ENCODE peak calls at places on chromosomes 6 and 20, in nine cellular contexts. W is upper lobe of right lung, S is cardiac muscle cell, X is A549, K is coronary artery, V is nephron progenitor cell, D is osteoblast, U is AG09319, F is epithelial cell of proximal tubule. G is an unnamed sample.

GRCh38 chr6:146985111-146985510 is 219.1 kb upstream of the STXBP5 start:
- DNase-seq in X (peak), S (no peak), V (peak), W (no peak), U (no peak), K (no peak), D (no peak), F (no peak), G (no peak)

GRCh38 chr20:35551485-35551884 is 9.6 kb downstream of the ERGIC3 start:
- DNase-seq in U (no peak), D (no peak), K (no peak), F (no peak), W (no peak), S (peak), X (no peak), V (no peak), G (peak)

GRCh38 chr6:155185544-155185943 is 78.3 kb upstream of the CLDN20 start:
- DNase-seq in K (no peak), W (no peak), F (peak), S (peak), X (peak), V (peak), D (no peak), U (no peak), G (no peak)

GRCh38 chr20:12180107-12180661 is 262.5 kb downstream of the BTBD3 start:
- DNase-seq in S (no peak), X (no peak), D (no peak), U (no peak), K (no peak), F (no peak), V (no peak), W (no peak), G (no peak)

GRCh38 chr20:20413801-20414200 is 45.9 kb downstream of the INSM1 start:
- DNase-seq in V (peak), X (no peak), W (no peak), D (no peak), S (no peak), K (no peak), U (no peak), F (no peak), G (no peak)

GRCh38 chr20:46704714-46705377 is 4.6 kb upstream of the SLC2A10 start:
- DNase-seq in K (no peak), F (no peak), X (no peak), W (no peak), U (no peak), S (peak), V (no peak), D (no peak), G (no peak)

GRCh38 chr6:112773217-112773616 is 426.1 kb downstream of the RFPL4B start:
- DNase-seq in V (no peak), X (no peak), D (no peak), F (no peak), K (no peak), S (no peak), W (no peak), U (no peak), G (no peak)

GRCh38 chr6:22765015-22765414 is 195.6 kb downstream of the HDGFL1 start:
- DNase-seq in X (no peak), V (no peak), F (no peak), K (no peak), D (peak), S (peak), W (no peak), U (no peak), G (no peak)

GRCh38 chr6:32903952-32904351 is 36.9 kb downstream of the HLA-DMB start:
- DNase-seq in K (no peak), S (no peak), U (no peak), D (no peak), W (no peak), V (no peak), X (no peak), F (no peak), G (no peak)

GRCh38 chr6:95087394-95088097 is 489.8 kb upstream of the MANEA start:
- DNase-seq in U (no peak), K (no peak), D (no peak), V (no peak), X (no peak), F (peak), W (no peak), S (peak), G (no peak)

GRCh38 chr6:160348552-160349441 is 619 bp downstream of the SLC22A3 start:
- DNase-seq in S (peak), V (peak), X (peak), F (no peak), K (no peak), W (peak), U (no peak), D (peak), G (no peak)

GRCh38 chr20:10497283-10497682 is 62.2 kb downstream of the SLX4IP start:
- DNase-seq in S (no peak), D (no peak), U (no peak), F (no peak), K (no peak), V (no peak), W (no peak), X (no peak), G (no peak)

GRCh38 chr6:82589509-82590206 is 226.0 kb downstream of the TPBG start:
- DNase-seq in V (no peak), K (no peak), X (peak), U (peak), D (peak), W (no peak), F (peak), S (peak), G (no peak)

GRCh38 chr6:32920610-32921188 is 20.1 kb downstream of the HLA-DMB start:
- DNase-seq in F (no peak), K (no peak), W (no peak), D (no peak), S (no peak), X (no peak), U (no peak), V (no peak), G (no peak)

GRCh38 chr20:51382986-51383821 is 159.3 kb downstream of the NFATC2 start:
- DNase-seq in V (peak), K (no peak), S (no peak), W (peak), U (no peak), X (no peak), F (no peak), D (no peak), G (no peak)

GRCh38 chr6:85449388-85449817 is 480 bp upstream of the NT5E start:
- DNase-seq in S (peak), D (peak), W (no peak), U (no peak), X (peak), K (no peak), V (no peak), F (no peak), G (no peak)

DNA sequence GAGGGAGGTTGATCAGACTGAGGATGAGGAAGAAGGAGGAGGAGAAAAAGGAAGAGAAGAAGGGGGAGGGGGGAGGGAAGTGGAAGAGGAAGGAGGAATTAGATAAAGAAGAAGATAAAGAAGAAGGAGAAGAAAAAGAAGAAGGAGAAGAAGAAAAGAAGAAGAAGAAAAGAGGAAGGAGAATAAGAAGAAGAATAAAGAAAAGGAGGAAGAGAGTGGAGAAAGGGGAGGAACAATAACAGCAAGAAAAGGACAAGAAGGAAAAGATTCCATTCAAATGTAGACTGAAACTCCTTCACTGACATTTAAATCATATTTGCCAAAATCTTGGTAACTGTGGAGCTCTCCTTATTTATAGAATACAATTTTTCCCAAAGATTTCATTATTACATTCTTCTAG is 34.3 kb upstream of the RCAN2 start:
- DNase-seq in K (no peak), W (no peak), D (no peak), V (no peak), F (no peak), S (no peak), U (no peak), X (no peak), G (no peak)
- TF ChIP-seq CTCF in K (no peak), W (no peak), D (no peak), V (no peak), F (no peak), S (no peak), U (no peak), X (no peak), G (no peak)

DNA sequence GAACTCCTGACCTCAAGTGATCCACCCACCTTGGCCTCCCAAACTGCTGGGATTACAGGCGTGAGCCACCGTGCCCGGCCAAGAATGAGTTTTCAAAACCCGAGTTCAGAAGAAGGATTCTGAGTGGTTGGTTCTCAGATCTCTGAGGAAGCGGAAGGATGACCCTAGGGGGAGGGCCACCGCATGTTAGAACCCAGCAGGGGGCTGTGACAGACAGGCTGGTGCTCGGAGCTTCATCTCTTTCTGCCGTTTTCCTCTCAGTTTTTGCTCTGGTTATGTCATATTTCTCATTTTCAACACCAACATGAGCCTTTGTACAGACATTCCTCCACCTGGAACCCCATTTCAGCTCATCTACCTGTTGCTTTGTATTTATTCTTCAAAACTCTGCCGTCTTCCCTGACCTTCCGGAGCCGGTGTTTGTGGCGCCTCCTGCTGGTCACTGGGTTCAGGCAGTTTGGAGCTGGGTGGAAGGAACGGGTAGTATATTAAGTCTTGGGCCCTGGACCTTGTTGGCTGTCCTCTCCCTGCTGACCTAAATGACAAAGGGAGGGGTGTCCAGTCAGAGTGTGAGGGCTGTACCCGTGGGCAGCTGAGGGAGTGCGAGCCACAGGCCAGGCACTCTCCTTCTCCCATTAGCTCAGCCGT is at the start of gene DEFB123:
- DNase-seq in X (no peak), V (no peak), D (no peak), K (no peak), W (no peak), S (no peak), U (no peak), F (no peak), G (no peak)
- TF ChIP-seq CTCF in X (peak), V (no peak), D (peak), K (no peak), W (no peak), S (no peak), U (no peak), F (peak), G (peak)

GRCh38 chr6:125752773-125753172 is 3.3 kb downstream of the HEY2 start:
- DNase-seq in X (no peak), V (no peak), D (no peak), S (no peak), U (no peak), W (no peak), F (no peak), K (no peak), G (no peak)

GRCh38 chr6:125751334-125751916 is 2.0 kb downstream of the HEY2 start:
- DNase-seq in S (no peak), V (no peak), W (no peak), U (no peak), F (no peak), D (no peak), X (no peak), K (no peak), G (no peak)

GRCh38 chr6:125750692-125751333 is 1.4 kb downstream of the HEY2 start:
- DNase-seq in S (no peak), K (no peak), U (no peak), V (no peak), X (no peak), D (no peak), F (no peak), W (no peak), G (no peak)

GRCh38 chr6:125753937-125754259 is 4.5 kb downstream of the HEY2 start:
- DNase-seq in S (no peak), W (no peak), K (no peak), V (no peak), X (no peak), U (no peak), D (no peak), F (no peak), G (no peak)

GRCh38 chr6:125753218-125753936 is 3.9 kb downstream of the HEY2 start:
- DNase-seq in D (no peak), K (no peak), U (peak), V (no peak), S (peak), W (no peak), F (no peak), X (no peak), G (no peak)
- TF ChIP-seq CTCF in D (peak), K (no peak), U (peak), V (peak), S (peak), W (peak), F (peak), X (peak), G (peak)

GRCh38 chr6:53712078-53712477 is 46.5 kb upstream of the KLHL31 start:
- DNase-seq in V (no peak), F (no peak), K (no peak), U (no peak), W (no peak), S (no peak), X (no peak), D (no peak), G (no peak)
- TF ChIP-seq CTCF in V (no peak), F (no peak), K (no peak), U (no peak), W (no peak), S (no peak), X (no peak), D (no peak), G (no peak)

DNA sequence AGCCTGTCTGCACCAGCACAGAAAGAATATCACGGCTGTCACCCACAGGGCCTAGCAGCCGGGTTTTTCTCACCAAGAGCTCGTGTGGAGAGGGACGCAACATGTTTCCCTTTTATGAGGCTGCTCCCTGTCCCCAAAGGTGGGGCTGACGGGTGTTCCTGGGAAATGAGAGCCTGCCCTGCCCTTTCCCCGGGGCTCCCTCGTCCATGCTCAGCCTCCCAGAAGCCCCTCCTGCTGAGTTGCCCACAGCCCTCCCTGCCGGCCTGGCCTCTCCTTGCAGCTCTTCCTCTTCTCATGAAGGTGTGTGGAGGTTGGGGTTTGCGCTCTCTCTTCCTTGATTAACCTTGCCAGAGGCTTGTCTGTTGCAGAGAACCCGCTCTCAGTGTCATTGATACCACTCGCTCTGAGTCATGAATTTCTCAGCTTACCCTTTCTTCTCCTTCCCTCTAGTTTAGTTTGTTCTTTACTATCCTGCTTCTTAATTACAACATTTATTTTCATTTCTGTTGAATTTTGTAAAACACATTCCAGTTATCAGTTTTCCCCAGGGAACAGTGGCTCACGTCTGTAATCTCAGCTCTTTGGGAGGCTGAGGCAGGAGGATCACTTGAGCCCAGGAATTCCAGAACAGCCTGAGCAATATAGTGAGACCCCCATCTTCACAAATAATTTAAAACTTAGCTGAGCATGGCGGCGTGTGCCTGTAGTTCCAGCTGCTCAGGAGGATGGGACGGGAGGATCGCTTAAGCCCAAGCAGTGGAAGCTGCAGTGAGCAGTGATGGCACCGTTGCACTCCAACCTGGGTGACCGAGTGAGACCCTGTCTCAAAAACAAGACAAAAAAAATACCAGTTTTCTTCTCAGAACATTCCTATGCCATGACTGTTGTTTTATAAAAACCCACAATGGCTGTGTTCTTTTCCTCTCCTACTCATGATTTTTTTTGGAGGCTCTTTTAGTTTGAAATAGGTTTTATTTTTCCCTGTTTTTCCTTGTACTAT is 103.8 kb downstream of the TMEM242 start:
- DNase-seq in D (peak), S (peak), V (no peak), W (peak), X (no peak), K (peak), U (no peak), F (no peak), G (no peak)
- TF ChIP-seq CTCF in D (no peak), S (no peak), V (no peak), W (no peak), X (no peak), K (no peak), U (no peak), F (no peak), G (peak)

GRCh38 chr6:103800131-103800670 is 1059.5 kb downstream of the HACE1 start:
- DNase-seq in F (no peak), S (no peak), X (no peak), D (no peak), K (no peak), V (no peak), W (no peak), U (no peak), G (no peak)

GRCh38 chr6:103798166-103798565 is 1061.6 kb downstream of the HACE1 start:
- DNase-seq in S (no peak), F (no peak), W (no peak), V (no peak), U (no peak), K (no peak), D (no peak), X (no peak), G (no peak)

DNA sequence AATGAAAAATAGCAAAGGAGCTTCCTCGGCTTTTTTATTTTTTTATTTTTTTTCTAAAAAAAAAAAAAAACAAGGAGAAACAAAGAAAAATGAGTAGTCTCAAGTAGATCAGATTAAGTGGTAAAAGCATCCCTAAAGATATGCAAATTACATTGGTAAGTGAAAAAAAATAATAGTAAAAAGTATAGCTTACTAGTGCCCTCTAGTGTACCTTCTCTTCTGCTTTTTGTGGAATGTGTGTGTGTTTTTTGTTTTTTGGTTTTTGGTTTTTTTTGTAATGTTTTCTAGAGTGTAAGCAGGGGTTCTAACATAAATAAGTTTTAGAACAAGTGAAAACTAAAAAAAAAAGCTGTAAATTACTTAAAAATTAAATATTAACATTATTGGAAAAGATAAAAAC is 1062.0 kb downstream of the HACE1 start:
- DNase-seq in S (peak), V (no peak), K (no peak), F (no peak), U (no peak), D (no peak), X (no peak), W (no peak), G (no peak)
- TF ChIP-seq CTCF in S (peak), V (peak), K (no peak), F (peak), U (peak), D (peak), X (peak), W (peak), G (peak)

GRCh38 chr20:63932606-63933160 is 23.5 kb downstream of the UCKL1 start:
- DNase-seq in D (peak), S (no peak), W (no peak), U (no peak), X (no peak), F (no peak), V (no peak), K (no peak), G (no peak)

GRCh38 chr20:63935447-63935846 is 20.8 kb downstream of the UCKL1 start:
- DNase-seq in U (no peak), V (no peak), S (no peak), D (peak), W (no peak), F (no peak), X (no peak), K (no peak), G (no peak)

GRCh38 chr20:63931735-63932134 is 24.5 kb downstream of the UCKL1 start:
- DNase-seq in K (no peak), W (no peak), X (no peak), F (no peak), U (no peak), D (peak), S (no peak), V (no peak), G (no peak)

GRCh38 chr20:63933646-63934045 is 22.6 kb downstream of the UCKL1 start:
- DNase-seq in W (no peak), X (no peak), V (no peak), U (no peak), K (no peak), S (no peak), D (peak), F (no peak), G (no peak)

GRCh38 chr20:63934271-63935068 is 21.7 kb downstream of the UCKL1 start:
- DNase-seq in K (no peak), X (no peak), V (peak), U (no peak), W (no peak), S (no peak), F (no peak), D (peak), G (peak)
- TF ChIP-seq CTCF in K (no peak), X (peak), V (peak), U (peak), W (peak), S (peak), F (peak), D (no peak), G (peak)

DNA sequence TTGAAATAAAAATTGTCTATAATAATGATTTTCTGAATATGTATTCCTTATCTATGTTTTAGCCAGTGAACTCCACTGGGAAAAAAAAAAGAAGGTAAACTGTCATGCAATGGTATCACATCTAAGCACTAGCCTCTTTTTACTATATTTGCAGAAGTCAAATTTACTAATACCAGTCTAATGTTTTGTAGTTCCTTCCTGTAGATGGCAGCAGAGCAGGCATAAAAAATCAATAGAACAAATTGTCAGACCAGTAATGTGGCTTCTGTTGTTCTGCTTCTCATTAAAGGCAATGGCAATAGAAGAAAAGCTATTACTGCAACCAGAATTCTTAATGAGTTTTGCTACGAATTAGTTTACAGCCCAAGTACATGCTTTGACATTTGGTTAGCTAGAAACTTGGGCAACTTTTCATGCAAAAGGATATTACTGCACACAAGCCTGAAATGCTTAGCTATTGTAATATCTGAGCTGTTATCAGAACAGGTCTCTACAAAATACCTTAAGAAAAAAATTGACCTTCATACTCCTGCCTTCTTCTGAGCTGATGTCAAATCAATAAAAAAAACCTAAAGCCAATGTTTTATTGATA is 476.9 kb downstream of the KHDRBS2 start:
- DNase-seq in S (peak), U (no peak), W (no peak), X (peak), K (no peak), F (peak), D (no peak), V (peak), G (no peak)
- TF ChIP-seq CTCF in S (no peak), U (peak), W (peak), X (no peak), K (no peak), F (peak), D (no peak), V (peak), G (peak)

GRCh38 chr20:57329608-57330221 is at the start of gene SPO11:
- DNase-seq in D (no peak), S (no peak), W (no peak), K (no peak), X (no peak), F (no peak), U (no peak), V (peak), G (no peak)

GRCh38 chr20:57330998-57331397 is 1.4 kb downstream of the SPO11 start:
- DNase-seq in U (no peak), K (no peak), F (peak), D (no peak), S (peak), W (no peak), X (no peak), V (no peak), G (no peak)

GRCh38 chr20:57332105-57333089 is 2.8 kb downstream of the SPO11 start:
- DNase-seq in D (no peak), S (no peak), U (no peak), V (no peak), F (no peak), K (no peak), X (no peak), W (no peak), G (no peak)

GRCh38 chr20:57335392-57335791 is 5.8 kb downstream of the SPO11 start:
- DNase-seq in V (no peak), S (no peak), U (no peak), F (no peak), X (no peak), K (no peak), W (no peak), D (no peak), G (no peak)
- TF ChIP-seq CTCF in V (no peak), S (no peak), U (peak), F (peak), X (peak), K (no peak), W (no peak), D (no peak), G (peak)

G was measured in chondrocyte.